ENCODE peak calls at places on chromosome 16, in six cellular contexts. G is Peyer's patch, D is fibroblast of lung, S is sigmoid colon, O is left ventricle myocardium inferior, Z is adipocyte. H is an unnamed sample. For H3K4me1, the result is how much of the 10 kb centered on the place peaks cover.

GRCh38 chr16:57284206-57284951 is at the start of gene PLLP:
- DNase-seq in G (peak), S (peak), Z (peak), D (peak), O (no peak), H (no peak)

GRCh38 chr16:11372924-11373306 is 27.7 kb downstream of the RMI2 start:
- DNase-seq in Z (no peak), O (no peak), G (no peak), S (no peak), D (no peak), H (peak)

GRCh38 chr16:66486773-66487579 is 59.9 kb downstream of the BEAN1 start:
- DNase-seq in O (no peak), G (no peak), Z (peak), S (peak), D (peak), H (no peak)

GRCh38 chr16:14002416-14002815 is 68.7 kb upstream of the MRTFB start:
- DNase-seq in G (no peak), S (no peak), D (no peak), O (no peak), Z (no peak), H (no peak)

GRCh38 chr16:56841233-56841632 is 23.8 kb upstream of the SLC12A3 start:
- DNase-seq in G (no peak), O (no peak), Z (peak), S (no peak), D (peak), H (no peak)

GRCh38 chr16:67993207-67994036 is 5.9 kb downstream of the DPEP2 start:
- DNase-seq in Z (peak), D (peak), O (peak), G (peak), S (peak), H (peak)

GRCh38 chr16:68826652-68827051 is 16.7 kb upstream of the TANGO6 start:
- DNase-seq in D (no peak), S (no peak), Z (no peak), O (no peak), G (no peak), H (no peak)

GRCh38 chr16:85641305-85641704 is 28.2 kb downstream of the GSE1 start:
- DNase-seq in O (no peak), D (no peak), Z (no peak), G (no peak), S (no peak), H (no peak)

GRCh38 chr16:79595916-79596450 is 4.6 kb downstream of the MAF start:
- DNase-seq in Z (no peak), S (no peak), G (no peak), O (no peak), D (no peak), H (no peak)

GRCh38 chr16:60727856-60728255 is 1308.4 kb downstream of the CDH8 start:
- DNase-seq in O (no peak), Z (no peak), G (no peak), S (no peak), D (no peak), H (no peak)

GRCh38 chr16:2774161-2774891 is 2.8 kb downstream of the ELOB start:
- DNase-seq in S (no peak), Z (no peak), D (no peak), O (no peak), G (peak), H (peak)

GRCh38 chr16:12802661-12803060 is 1.0 kb downstream of the CPPED1 start:
- DNase-seq in G (no peak), D (no peak), S (no peak), Z (peak), O (no peak), H (no peak)

GRCh38 chr16:381788-382717 is at the start of gene PGAP6:
- DNase-seq in D (peak), S (peak), G (peak), Z (peak), O (peak), H (peak)

GRCh38 chr16:57807968-57808528 is 5.8 kb upstream of the KIFC3 start:
- DNase-seq in D (peak), Z (peak), O (peak), G (peak), S (peak), H (peak)

GRCh38 chr16:80040814-80041213 is 440.3 kb upstream of the MAF start:
- DNase-seq in D (no peak), Z (no peak), G (no peak), S (no peak), O (no peak), H (no peak)

GRCh38 chr16:70437582-70438324 is 1.1 kb downstream of the ST3GAL2 start:
- DNase-seq in Z (peak), S (no peak), O (no peak), G (no peak), D (peak), H (no peak)

GRCh38 chr16:27326738-27327585 is 13.2 kb downstream of the IL4R start:
- DNase-seq in D (peak), O (peak), S (peak), Z (peak), G (peak), H (peak)

GRCh38 chr16:2698996-2699750 is 16.9 kb downstream of the KCTD5 start:
- DNase-seq in S (no peak), Z (no peak), D (no peak), G (no peak), O (no peak), H (no peak)

GRCh38 chr16:3282103-3282746 is 1.1 kb upstream of the ZNF263 start:
- DNase-seq in O (no peak), Z (no peak), S (no peak), G (no peak), D (no peak), H (no peak)

GRCh38 chr16:11506816-11507305 is 79.9 kb downstream of the LITAF start:
- DNase-seq in D (no peak), G (no peak), O (no peak), Z (no peak), S (no peak), H (no peak)

GRCh38 chr16:12079411-12079965 is 103.0 kb downstream of the SNX29 start:
- DNase-seq in G (no peak), Z (no peak), D (no peak), S (no peak), O (no peak), H (peak)

GRCh38 chr16:69217433-69217832 is 30.5 kb downstream of the SNTB2 start:
- DNase-seq in S (no peak), G (no peak), Z (peak), O (no peak), D (peak), H (no peak)

GRCh38 chr16:720507-720989 is 398 bp upstream of the ANTKMT start:
- DNase-seq in Z (peak), D (peak), O (peak), S (peak), G (no peak), H (no peak)

GRCh38 chr16:5032748-5033167 is 977 bp downstream of the NAGPA start:
- DNase-seq in O (no peak), S (no peak), Z (no peak), G (peak), D (no peak), H (no peak)
- H3K4me1 ChIP-seq in O (under half), S (under half), Z (under half), G (under half), D (under half), H (under half)

GRCh38 chr16:72107371-72107770 is 13.7 kb downstream of the DHX38 start:
- DNase-seq in S (no peak), Z (no peak), O (no peak), G (no peak), D (no peak), H (peak)

GRCh38 chr16:72108353-72109102 is 14.9 kb downstream of the DHX38 start:
- DNase-seq in G (no peak), O (no peak), Z (no peak), S (no peak), D (no peak), H (no peak)

GRCh38 chr16:72104905-72105304 is 11.3 kb downstream of the DHX38 start:
- DNase-seq in O (no peak), Z (no peak), G (no peak), D (no peak), S (no peak), H (no peak)

GRCh38 chr16:72109300-72109699 is 15.7 kb downstream of the DHX38 start:
- DNase-seq in Z (no peak), D (no peak), O (no peak), S (no peak), G (no peak), H (peak)

DNA sequence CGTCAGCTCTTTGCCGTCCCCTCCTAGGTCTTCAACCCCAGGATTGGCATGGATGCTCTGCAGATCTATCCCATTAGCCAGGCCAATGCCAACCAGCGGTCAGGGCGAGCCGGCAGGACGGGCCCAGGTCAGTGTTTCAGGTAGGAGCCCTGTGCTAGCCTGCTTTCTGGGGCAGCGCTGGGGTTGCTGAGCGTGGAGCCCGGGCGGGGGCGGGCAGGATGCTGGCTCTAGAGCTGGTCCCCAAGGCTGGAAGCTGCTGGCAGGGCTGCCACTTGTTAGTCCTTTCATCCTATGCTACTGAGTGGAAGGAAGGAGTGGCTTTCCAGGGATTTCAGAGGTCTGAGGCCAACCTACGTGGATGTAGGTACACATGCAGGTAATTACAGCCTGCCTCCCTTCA is 12.3 kb downstream of the DHX38 start:
- DNase-seq in D (no peak), S (no peak), G (no peak), Z (no peak), O (no peak), H (peak)
- H3K4me1 ChIP-seq in D (under half), S (under half), G (under half), Z (under half), O (under half), H (under half)

GRCh38 chr16:9094008-9094846 is 2.8 kb downstream of the HAPSTR1 start:
- DNase-seq in O (no peak), S (no peak), G (no peak), D (no peak), Z (peak), H (no peak)
- H3K4me1 ChIP-seq in O (half or more), S (half or more), G (under half), D (under half), Z (under half), H (half or more)

DNA sequence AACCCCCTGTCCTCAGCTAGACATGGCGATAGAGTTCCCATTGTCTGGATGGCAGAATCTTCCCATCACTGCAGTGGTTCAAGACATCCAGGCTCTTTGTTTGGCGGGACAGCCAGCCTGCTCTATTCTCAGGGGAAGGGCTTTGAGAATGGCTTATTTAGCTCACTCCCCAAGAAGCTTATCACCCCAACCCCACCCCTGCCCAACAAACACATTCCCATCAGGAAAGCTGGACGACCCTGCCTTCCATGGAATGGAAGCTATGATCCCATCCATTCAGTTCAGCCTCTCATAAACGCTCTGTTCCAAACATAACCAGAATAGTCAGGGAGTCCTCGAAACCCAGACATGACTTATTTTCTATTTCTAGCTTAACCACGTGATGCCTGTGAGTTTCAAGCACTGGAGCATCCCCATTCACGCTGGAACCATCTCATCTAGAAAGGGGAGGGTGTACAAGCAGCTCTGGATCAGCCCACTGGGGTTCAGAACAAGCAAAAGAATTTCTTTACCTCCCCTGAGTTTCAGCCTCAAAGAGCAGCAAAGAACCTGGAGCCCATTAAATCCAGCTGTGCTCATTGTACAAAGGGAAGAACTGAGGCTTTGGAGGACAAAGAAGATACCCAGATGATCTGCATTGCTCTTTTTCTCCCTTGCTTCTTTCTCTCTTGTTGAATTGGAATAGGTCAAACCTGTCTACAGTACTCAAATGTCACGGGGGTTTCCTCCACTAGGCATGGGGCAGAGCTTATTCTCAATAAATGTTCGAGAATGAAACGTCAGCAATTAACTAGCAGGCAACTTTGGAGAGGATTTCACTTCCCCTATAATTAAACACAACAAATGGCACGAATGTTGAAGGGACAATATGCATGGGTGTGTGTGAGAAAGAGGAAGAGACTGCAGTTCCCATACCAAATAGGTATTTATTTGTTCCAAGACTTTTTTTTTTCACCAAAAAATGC is 93.1 kb downstream of the XYLT1 start:
- DNase-seq in Z (no peak), G (no peak), D (no peak), S (no peak), O (no peak), H (no peak)
- H3K4me1 ChIP-seq in Z (under half), G (under half), D (under half), S (half or more), O (under half), H (under half)

DNA sequence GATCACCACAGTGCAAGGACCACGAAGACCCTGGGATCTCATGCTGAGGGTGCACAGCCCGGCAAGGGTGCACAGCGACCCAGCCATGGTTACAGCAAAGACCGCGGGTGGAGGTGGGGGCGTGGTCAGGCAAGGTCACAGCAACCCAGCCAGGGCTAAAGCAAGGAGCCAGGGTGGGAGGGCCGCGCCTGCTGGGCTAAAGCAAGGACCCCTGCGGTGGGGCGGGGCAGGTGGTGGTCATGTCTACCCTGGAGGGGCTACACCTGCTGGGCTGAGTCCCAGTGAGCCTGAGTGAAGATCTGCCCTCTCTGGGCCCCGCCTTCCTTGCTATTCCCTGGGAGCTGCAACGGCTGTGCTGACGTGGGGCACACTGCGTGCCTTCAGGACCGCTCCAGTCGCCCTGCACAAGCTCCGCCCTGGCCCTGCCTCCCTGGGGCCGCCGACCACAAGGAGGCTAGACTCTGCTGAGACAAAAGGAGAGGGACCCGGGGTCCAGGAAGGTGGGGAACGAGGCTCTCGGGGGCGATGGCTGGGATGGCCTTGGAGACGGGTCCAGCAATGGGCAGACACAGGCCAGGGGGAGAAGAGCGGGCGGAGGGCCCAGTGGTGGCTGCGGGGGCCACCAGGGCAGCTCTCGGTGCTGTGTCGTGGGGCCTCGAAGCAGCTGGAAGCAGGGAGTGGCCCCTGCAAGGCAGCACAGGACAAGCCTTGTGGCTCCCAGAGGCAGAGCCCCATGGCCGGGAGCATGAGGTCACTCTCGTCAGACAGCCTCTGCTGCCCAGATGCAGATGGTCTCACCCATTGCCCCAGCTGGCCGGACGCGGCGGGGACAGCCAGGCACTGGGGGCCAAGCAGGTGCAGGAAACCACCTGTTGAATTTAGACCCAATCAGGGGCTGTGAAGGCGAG is 52.8 kb downstream of the CBFA2T3 start:
- DNase-seq in Z (no peak), O (no peak), S (no peak), G (no peak), D (no peak), H (no peak)
- H3K4me1 ChIP-seq in Z (under half), O (half or more), S (under half), G (under half), D (under half), H (half or more)

DNA sequence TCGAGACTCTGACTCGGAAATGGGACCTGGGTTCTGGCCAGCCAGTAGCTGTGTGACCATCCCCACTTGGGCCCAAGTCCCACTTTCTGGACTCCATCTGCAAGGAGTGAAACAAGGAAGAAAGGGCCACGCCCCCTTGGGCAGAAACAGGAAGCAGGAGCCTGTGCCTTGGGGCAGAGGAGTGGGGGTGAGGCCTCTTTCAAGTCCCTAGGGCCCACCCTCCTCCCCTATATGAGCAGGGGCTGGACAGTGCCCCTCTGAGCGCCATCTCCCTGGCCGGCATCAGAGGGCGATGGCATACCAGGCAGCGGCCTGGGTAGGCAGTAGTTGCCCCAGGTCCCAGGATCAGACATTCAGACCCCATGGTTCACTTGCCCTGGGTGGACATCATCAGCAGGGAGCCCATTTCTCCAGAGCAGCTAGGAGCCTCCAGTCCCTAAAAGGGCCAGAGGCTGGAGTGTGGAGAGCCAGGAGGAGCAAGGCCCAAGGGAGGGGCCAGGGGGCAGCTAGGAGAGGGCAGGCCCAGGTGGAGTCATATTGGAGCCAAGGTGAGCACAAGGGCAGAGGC is 7.1 kb downstream of the BCAR1 start:
- DNase-seq in S (peak), G (no peak), D (peak), Z (peak), O (no peak), H (no peak)
- H3K4me1 ChIP-seq in S (half or more), G (under half), D (half or more), Z (half or more), O (half or more), H (half or more)

DNA sequence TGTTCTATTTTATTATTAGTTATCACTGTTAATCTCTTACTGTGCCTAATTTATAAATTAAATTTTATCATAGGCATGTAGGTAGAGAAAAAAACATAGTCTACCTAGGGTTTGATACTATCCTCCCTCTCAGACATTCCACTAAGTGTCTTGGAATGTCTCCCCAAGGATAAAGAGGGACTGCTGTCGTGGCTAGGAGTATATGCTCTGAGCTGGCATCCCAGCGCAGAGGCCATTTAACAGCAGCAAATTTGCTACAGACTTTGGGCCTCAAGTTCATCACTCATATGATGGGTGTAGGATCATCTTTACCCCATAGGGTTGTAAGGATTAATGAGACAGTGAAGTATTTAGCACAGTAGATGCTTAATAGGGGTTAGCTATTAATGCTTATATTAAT is 56.7 kb downstream of the ZFHX3 start:
- DNase-seq in S (no peak), Z (no peak), D (no peak), G (no peak), O (no peak), H (no peak)
- H3K4me1 ChIP-seq in S (half or more), Z (half or more), D (under half), G (under half), O (half or more), H (under half)

GRCh38 chr16:15961060-15961511 is 11.7 kb downstream of the ABCC1 start:
- DNase-seq in G (no peak), Z (no peak), S (no peak), O (no peak), D (peak), H (no peak)

GRCh38 chr16:15958703-15959348 is 9.4 kb downstream of the ABCC1 start:
- DNase-seq in O (no peak), G (no peak), Z (no peak), S (no peak), D (no peak), H (no peak)

GRCh38 chr16:15963307-15963910 is 14.0 kb downstream of the ABCC1 start:
- DNase-seq in G (no peak), S (no peak), D (no peak), O (no peak), Z (no peak), H (no peak)

GRCh38 chr16:15961557-15962205 is 12.3 kb downstream of the ABCC1 start:
- DNase-seq in O (no peak), S (no peak), D (no peak), Z (no peak), G (no peak), H (no peak)

GRCh38 chr16:15960124-15960971 is 10.9 kb downstream of the ABCC1 start:
- DNase-seq in G (no peak), D (no peak), O (no peak), S (no peak), Z (no peak), H (no peak)
- H3K4me1 ChIP-seq in G (under half), D (under half), O (half or more), S (half or more), Z (under half), H (under half)

GRCh38 chr16:87459833-87460232 is 33.0 kb downstream of the ZCCHC14 start:
- DNase-seq in Z (no peak), O (no peak), G (no peak), S (no peak), D (no peak), H (no peak)

GRCh38 chr16:87459027-87459426 is 33.8 kb downstream of the ZCCHC14 start:
- DNase-seq in O (no peak), Z (no peak), D (no peak), S (no peak), G (no peak), H (no peak)

GRCh38 chr16:87463722-87464690 is 28.8 kb downstream of the ZCCHC14 start:
- DNase-seq in D (no peak), Z (peak), O (no peak), G (no peak), S (no peak), H (no peak)

GRCh38 chr16:87460936-87461335 is 31.9 kb downstream of the ZCCHC14 start:
- DNase-seq in G (no peak), O (no peak), D (no peak), S (no peak), Z (no peak), H (no peak)

GRCh38 chr16:87461466-87461975 is 31.3 kb downstream of the ZCCHC14 start:
- DNase-seq in O (peak), G (peak), S (peak), Z (no peak), D (no peak), H (no peak)
- H3K4me1 ChIP-seq in O (half or more), G (under half), S (half or more), Z (half or more), D (under half), H (under half)

GRCh38 chr16:17342031-17342430 is 128.7 kb downstream of the XYLT1 start:
- DNase-seq in G (no peak), Z (no peak), S (no peak), O (no peak), D (no peak), H (no peak)
- H3K4me1 ChIP-seq in G (under half), Z (under half), S (half or more), O (under half), D (under half), H (under half)